ENCODE peak calls at places on chromosome 21, in four cellular contexts. One of them, this sample, is unnamed.

GRCh38 chr21:45845790-45846130 is 135.8 kb upstream of the COL6A1 start:
- DNase-seq in CD8-positive, alpha-beta T cell: no peak
- DNase-seq in C1 segment of cervical spinal cord: no peak
- DNase-seq in CMK: no peak
- DNase-seq in this sample: no peak

GRCh38 chr21:34836933-34837505 is 168.2 kb downstream of the CLIC6 start:
- DNase-seq in C1 segment of cervical spinal cord: no peak
- DNase-seq in CD8-positive, alpha-beta T cell: no peak
- DNase-seq in CMK: no peak
- DNase-seq in this sample: no peak

GRCh38 chr21:45244799-45245340 is 42.8 kb downstream of the POFUT2 start:
- DNase-seq in C1 segment of cervical spinal cord: no peak
- DNase-seq in CMK: no peak
- DNase-seq in CD8-positive, alpha-beta T cell: no peak
- DNase-seq in this sample: no peak

GRCh38 chr21:26865857-26866256 is 20.6 kb upstream of the ADAMTS1 start:
- DNase-seq in CMK: no peak
- DNase-seq in CD8-positive, alpha-beta T cell: no peak
- DNase-seq in C1 segment of cervical spinal cord: no peak
- DNase-seq in this sample: no peak

GRCh38 chr21:42587036-42587435 is 66.4 kb upstream of the PDE9A start:
- DNase-seq in C1 segment of cervical spinal cord: no peak
- DNase-seq in CMK: no peak
- DNase-seq in CD8-positive, alpha-beta T cell: no peak
- DNase-seq in this sample: no peak

GRCh38 chr21:36129219-36129618 is 5.7 kb upstream of the CBR3 start:
- DNase-seq in C1 segment of cervical spinal cord: no peak
- DNase-seq in CD8-positive, alpha-beta T cell: no peak
- DNase-seq in CMK: no peak
- DNase-seq in this sample: no peak

GRCh38 chr21:42471716-42472330 is 24.2 kb downstream of the RSPH1 start:
- DNase-seq in CMK: no peak
- DNase-seq in CD8-positive, alpha-beta T cell: no peak
- DNase-seq in C1 segment of cervical spinal cord: no peak
- DNase-seq in this sample: no peak

GRCh38 chr21:45228656-45229240 is 58.9 kb downstream of the POFUT2 start:
- DNase-seq in C1 segment of cervical spinal cord: no peak
- DNase-seq in CD8-positive, alpha-beta T cell: no peak
- DNase-seq in CMK: no peak
- DNase-seq in this sample: no peak

GRCh38 chr21:43934116-43934515 is 69.1 kb downstream of the AGPAT3 start:
- DNase-seq in C1 segment of cervical spinal cord: no peak
- DNase-seq in CD8-positive, alpha-beta T cell: no peak
- DNase-seq in CMK: no peak
- DNase-seq in this sample: no peak